ENCODE peak calls at places on chromosomes 4 and X, in eight cellular contexts. J, F, E, Y, U, N, X and P are unnamed samples.

GRCh38 chr4:29037501-29037900 is 1682.7 kb upstream of the PCDH7 start:
- DNase-seq in E (no peak), X (no peak), F (no peak), Y (no peak), U (no peak), J (no peak), N (no peak), P (no peak)

GRCh38 chrX:49191033-49191871 is 5.1 kb upstream of the PRICKLE3 start:
- DNase-seq in Y (peak), E (peak), J (peak), U (peak), N (peak), X (peak), F (peak), P (peak)

GRCh38 chrX:135951291-135951690 is 22.5 kb downstream of the MMGT1 start:
- DNase-seq in Y (no peak), U (no peak), F (no peak), E (no peak), X (no peak), N (no peak), J (no peak), P (no peak)

GRCh38 chr4:122616910-122617596 is 3.8 kb downstream of the IL21 start:
- DNase-seq in U (no peak), N (no peak), F (no peak), Y (no peak), X (no peak), E (no peak), J (no peak), P (no peak)

GRCh38 chr4:8459867-8460453 is 19.4 kb downstream of the TRMT44 start:
- DNase-seq in F (no peak), X (no peak), N (no peak), E (no peak), Y (no peak), U (no peak), J (no peak), P (no peak)

GRCh38 chr4:2837904-2838496 is 5.6 kb upstream of the ADD1 start:
- DNase-seq in U (no peak), X (peak), E (no peak), Y (no peak), F (peak), J (peak), N (no peak), P (no peak)

GRCh38 chr4:7824218-7824617 is 115.4 kb downstream of the AFAP1 start:
- DNase-seq in U (no peak), X (no peak), N (no peak), J (no peak), Y (no peak), E (no peak), F (no peak), P (no peak)

GRCh38 chr4:73606465-73606974 is 13.7 kb downstream of the RASSF6 start:
- DNase-seq in X (no peak), E (no peak), U (no peak), Y (peak), F (no peak), J (no peak), N (no peak), P (peak)

GRCh38 chr4:109921384-109921808 is 8.7 kb downstream of the EGF start:
- DNase-seq in Y (no peak), J (no peak), E (no peak), F (peak), X (no peak), U (no peak), N (peak), P (no peak)